ENCODE peak calls at places on chromosomes 2 and 18, in four cellular contexts. One of them, this sample, is unnamed.

GRCh38 chr18:12750708-12751502 is 48.1 kb downstream of the PSMG2 start:
- DNase-seq in H9: no peak
- DNase-seq in IMR-90: no peak
- DNase-seq in H1: no peak
- DNase-seq in this sample: no peak

GRCh38 chr2:127197475-127198385 is 22.4 kb downstream of the CYP27C1 start:
- DNase-seq in H9: peak; percentile 81
- DNase-seq in IMR-90: peak; percentile 50
- DNase-seq in H1: peak; percentile 86
- DNase-seq in this sample: peak; percentile 73

GRCh38 chr2:207122914-207123744 is 42.6 kb downstream of the KLF7 start:
- DNase-seq in H9: peak; percentile 58
- DNase-seq in IMR-90: no peak
- DNase-seq in H1: no peak
- DNase-seq in this sample: peak; percentile 98

GRCh38 chr2:11406492-11407381 is 59.2 kb downstream of the E2F6 start:
- DNase-seq in H9: no peak
- DNase-seq in IMR-90: peak; percentile 93
- DNase-seq in H1: no peak
- DNase-seq in this sample: peak; percentile 77

GRCh38 chr18:59231877-59232276 is 11.9 kb downstream of the GRP start:
- DNase-seq in H9: no peak
- DNase-seq in IMR-90: no peak
- DNase-seq in H1: no peak
- DNase-seq in this sample: no peak

GRCh38 chr2:136956050-136956449 is 190.7 kb downstream of the THSD7B start:
- DNase-seq in H9: no peak
- DNase-seq in IMR-90: no peak
- DNase-seq in H1: no peak
- DNase-seq in this sample: no peak

GRCh38 chr18:711330-711692 is 1.1 kb downstream of the ENOSF1 start:
- DNase-seq in H9: no peak
- DNase-seq in IMR-90: no peak
- DNase-seq in H1: peak; percentile 45
- DNase-seq in this sample: peak; percentile 43

GRCh38 chr2:57943271-57943670 is 103.3 kb upstream of the VRK2 start:
- DNase-seq in H9: no peak
- DNase-seq in IMR-90: peak; percentile 30
- DNase-seq in H1: no peak
- DNase-seq in this sample: peak; percentile 82

GRCh38 chr2:45403036-45403435 is 208.0 kb downstream of the SRBD1 start:
- DNase-seq in H9: no peak
- DNase-seq in IMR-90: peak; percentile 49
- DNase-seq in H1: no peak
- DNase-seq in this sample: no peak

GRCh38 chr2:82837588-82838304 is 1621.3 kb downstream of the SUCLG1 start:
- DNase-seq in H9: no peak
- DNase-seq in IMR-90: peak; percentile 70
- DNase-seq in H1: no peak
- DNase-seq in this sample: peak; percentile 38

GRCh38 chr2:190408538-190409271 is 550 bp downstream of the MFSD6 start:
- DNase-seq in H9: peak; percentile 38
- DNase-seq in IMR-90: no peak
- DNase-seq in H1: peak; percentile 61
- DNase-seq in this sample: peak; percentile 15

GRCh38 chr2:231887756-231888155 is 38.4 kb downstream of the NPPC start:
- DNase-seq in H9: no peak
- DNase-seq in IMR-90: no peak
- DNase-seq in H1: no peak
- DNase-seq in this sample: no peak

GRCh38 chr2:42792087-42792582 is 248 bp downstream of the HAAO start:
- DNase-seq in H9: no peak
- DNase-seq in IMR-90: no peak
- DNase-seq in H1: no peak
- DNase-seq in this sample: no peak

GRCh38 chr2:30177440-30177839 is 30.6 kb downstream of the YPEL5 start:
- DNase-seq in H9: no peak
- DNase-seq in IMR-90: no peak
- DNase-seq in H1: no peak
- DNase-seq in this sample: no peak

GRCh38 chr18:50268022-50268747 is 1.9 kb upstream of the CFAP53 start:
- DNase-seq in H9: peak; percentile 94
- DNase-seq in IMR-90: peak; percentile 7
- DNase-seq in H1: peak; percentile 94
- DNase-seq in this sample: peak; percentile 87

GRCh38 chr2:16620590-16620989 is 45.0 kb downstream of the CYRIA start:
- DNase-seq in H9: no peak
- DNase-seq in IMR-90: no peak
- DNase-seq in H1: no peak
- DNase-seq in this sample: peak; percentile 66

GRCh38 chr2:70143314-70144150 is 47.3 kb downstream of the C2orf42 start:
- DNase-seq in H9: peak; percentile 51
- DNase-seq in IMR-90: peak; percentile 52
- DNase-seq in H1: no peak
- DNase-seq in this sample: peak; percentile 53

GRCh38 chr2:100891911-100892642 is 72.1 kb downstream of the NPAS2 start:
- DNase-seq in H9: no peak
- DNase-seq in IMR-90: peak; percentile 67
- DNase-seq in H1: no peak
- DNase-seq in this sample: no peak

GRCh38 chr2:85273732-85274731 is 53.8 kb downstream of the TGOLN2 start:
- DNase-seq in H9: no peak
- DNase-seq in IMR-90: peak; percentile 91
- DNase-seq in H1: no peak
- DNase-seq in this sample: peak; percentile 25

GRCh38 chr2:33322099-33322498 is 154.3 kb upstream of the RASGRP3 start:
- DNase-seq in H9: no peak
- DNase-seq in IMR-90: peak; percentile 80
- DNase-seq in H1: no peak
- DNase-seq in this sample: no peak

GRCh38 chr2:126655500-126656310 is at the start of gene GYPC:
- DNase-seq in H9: peak; percentile 54
- DNase-seq in IMR-90: peak; percentile 82
- DNase-seq in H1: peak; percentile 76
- DNase-seq in this sample: peak; percentile 73

GRCh38 chr2:45833301-45833967 is 182.0 kb downstream of the PRKCE start:
- DNase-seq in H9: no peak
- DNase-seq in IMR-90: no peak
- DNase-seq in H1: no peak
- DNase-seq in this sample: no peak

GRCh38 chr2:191582355-191582754 is 95.6 kb upstream of the NABP1 start:
- DNase-seq in H9: no peak
- DNase-seq in IMR-90: peak; percentile 87
- DNase-seq in H1: no peak
- DNase-seq in this sample: peak; percentile 60

GRCh38 chr2:20596193-20596972 is 54.5 kb downstream of the HS1BP3 start:
- DNase-seq in H9: no peak
- DNase-seq in IMR-90: no peak
- DNase-seq in H1: no peak
- DNase-seq in this sample: peak; percentile 65

GRCh38 chr2:20595439-20596192 is 55.3 kb downstream of the HS1BP3 start:
- DNase-seq in H9: no peak
- DNase-seq in IMR-90: peak; percentile 60
- DNase-seq in H1: no peak
- DNase-seq in this sample: peak; percentile 59

GRCh38 chr2:20597868-20598183 is 53.1 kb downstream of the HS1BP3 start:
- DNase-seq in H9: no peak
- DNase-seq in IMR-90: no peak
- DNase-seq in H1: no peak
- DNase-seq in this sample: no peak

GRCh38 chr2:20599001-20599600 is 51.8 kb downstream of the HS1BP3 start:
- DNase-seq in H9: no peak
- DNase-seq in IMR-90: no peak
- DNase-seq in H1: no peak
- DNase-seq in this sample: no peak

DNA sequence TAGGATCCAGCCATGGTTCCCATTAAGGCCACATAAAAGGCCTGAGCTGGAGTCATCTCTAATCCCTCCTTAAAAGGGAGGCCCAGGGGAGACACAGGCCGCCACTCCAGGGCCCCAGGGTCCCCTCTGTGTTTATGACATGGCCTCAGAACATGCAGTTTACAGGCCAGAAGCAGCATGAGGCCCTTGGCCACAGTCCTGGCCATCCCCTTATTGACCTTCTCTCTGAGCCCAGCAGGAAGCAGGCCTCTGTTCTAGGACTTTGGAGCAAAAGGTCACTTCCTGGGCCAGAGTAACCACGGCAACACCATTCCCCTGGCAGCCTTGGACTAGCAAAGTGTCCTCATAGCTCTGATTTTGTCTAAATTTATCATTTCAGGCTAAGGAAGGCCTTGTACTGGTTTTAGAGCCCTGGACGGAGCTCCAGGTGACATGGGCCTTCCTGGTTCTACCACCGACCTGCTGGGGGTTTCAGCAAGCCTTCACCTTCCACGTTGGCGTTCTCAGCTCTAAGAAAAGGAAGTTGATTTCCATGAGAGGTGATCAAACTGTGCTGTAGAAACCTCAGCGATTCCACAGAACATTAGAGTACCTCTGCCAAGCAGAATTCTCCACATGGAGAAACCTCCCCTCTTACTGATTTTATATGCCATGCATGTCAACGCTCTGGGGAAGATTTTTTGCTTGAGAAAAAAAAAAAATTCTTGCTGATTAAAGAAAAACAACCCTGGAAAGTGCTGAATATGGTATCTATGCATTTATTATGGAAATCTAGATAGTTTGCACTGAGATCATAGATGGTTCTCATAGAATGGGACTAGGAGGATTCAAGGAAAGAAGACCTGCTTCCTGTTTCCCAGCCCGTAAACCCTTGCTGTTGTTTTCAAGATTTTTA is 53.7 kb downstream of the HS1BP3 start:
- DNase-seq in H9: no peak
- DNase-seq in IMR-90: no peak
- DNase-seq in H1: no peak
- DNase-seq in this sample: no peak
- H3K4me1 ChIP-seq in H9: no peaks in the 10 kb centered on the region
- H3K4me1 ChIP-seq in IMR-90: peaks cover 30% of the 10 kb centered on the region
- H3K4me1 ChIP-seq in H1: peaks cover 10% of the 10 kb centered on the region
- H3K4me1 ChIP-seq in this sample: peaks cover 5% of the 10 kb centered on the region

GRCh38 chr2:152175368-152176112 is at the start of gene STAM2:
- DNase-seq in H9: peak; percentile 95
- DNase-seq in IMR-90: peak; percentile 88
- DNase-seq in H1: peak; percentile 98
- DNase-seq in this sample: peak; percentile 94

GRCh38 chr2:152174574-152174973 is 989 bp downstream of the STAM2 start:
- DNase-seq in H9: no peak
- DNase-seq in IMR-90: no peak
- DNase-seq in H1: no peak
- DNase-seq in this sample: no peak

GRCh38 chr2:152171733-152172132 is 3.8 kb downstream of the STAM2 start:
- DNase-seq in H9: no peak
- DNase-seq in IMR-90: no peak
- DNase-seq in H1: no peak
- DNase-seq in this sample: no peak

GRCh38 chr2:152175012-152175367 is 573 bp downstream of the STAM2 start:
- DNase-seq in H9: no peak
- DNase-seq in IMR-90: no peak
- DNase-seq in H1: no peak
- DNase-seq in this sample: no peak

GRCh38 chr2:152176113-152176714 is 651 bp upstream of the STAM2 start:
- DNase-seq in H9: no peak
- DNase-seq in IMR-90: peak; percentile 38
- DNase-seq in H1: no peak
- DNase-seq in this sample: no peak
- H2BK15ac ChIP-seq in H9: no peak overlapping the region
- H2BK15ac ChIP-seq in IMR-90: peak overlapping the region; percentile 41
- H2BK15ac ChIP-seq in H1: no peak overlapping the region
- H2BK15ac ChIP-seq in this sample: no peak overlapping the region

DNA sequence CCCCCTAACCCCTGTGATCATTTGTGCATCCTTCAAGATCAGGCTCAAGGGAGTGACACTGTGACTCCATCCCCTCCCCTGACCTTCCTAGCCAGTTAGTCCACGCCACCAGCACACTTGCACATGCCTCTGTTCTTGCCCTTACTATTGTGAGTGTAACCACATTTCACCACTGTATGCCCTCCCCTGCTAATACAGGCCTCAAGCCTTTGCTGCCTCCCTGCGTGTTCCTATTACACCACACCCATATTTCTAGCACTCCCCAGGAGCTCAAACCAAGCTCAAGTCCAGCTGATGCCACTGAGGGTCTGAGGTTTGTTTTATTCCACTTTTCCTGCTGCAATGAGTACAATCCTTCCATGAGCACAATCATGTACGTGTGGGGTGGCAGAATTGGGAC is 288.9 kb upstream of the FBXO11 start:
- DNase-seq in H9: no peak
- DNase-seq in IMR-90: no peak
- DNase-seq in H1: no peak
- DNase-seq in this sample: no peak
- H4K5ac ChIP-seq in H9: no peak overlapping the region
- H4K5ac ChIP-seq in IMR-90: no peak overlapping the region
- H4K5ac ChIP-seq in H1: no peak overlapping the region
- H4K5ac ChIP-seq in this sample: no peak overlapping the region

GRCh38 chr2:213231966-213232365 is 52.3 kb upstream of the SPAG16 start:
- DNase-seq in H9: no peak
- DNase-seq in IMR-90: no peak
- DNase-seq in H1: no peak
- DNase-seq in this sample: no peak
- H3K4me1 ChIP-seq in H9: peaks cover 3% of the 10 kb centered on the region
- H3K4me1 ChIP-seq in IMR-90: peaks cover 5% of the 10 kb centered on the region
- H3K4me1 ChIP-seq in H1: peaks cover 8% of the 10 kb centered on the region
- H3K4me1 ChIP-seq in this sample: no peaks in the 10 kb centered on the region

DNA sequence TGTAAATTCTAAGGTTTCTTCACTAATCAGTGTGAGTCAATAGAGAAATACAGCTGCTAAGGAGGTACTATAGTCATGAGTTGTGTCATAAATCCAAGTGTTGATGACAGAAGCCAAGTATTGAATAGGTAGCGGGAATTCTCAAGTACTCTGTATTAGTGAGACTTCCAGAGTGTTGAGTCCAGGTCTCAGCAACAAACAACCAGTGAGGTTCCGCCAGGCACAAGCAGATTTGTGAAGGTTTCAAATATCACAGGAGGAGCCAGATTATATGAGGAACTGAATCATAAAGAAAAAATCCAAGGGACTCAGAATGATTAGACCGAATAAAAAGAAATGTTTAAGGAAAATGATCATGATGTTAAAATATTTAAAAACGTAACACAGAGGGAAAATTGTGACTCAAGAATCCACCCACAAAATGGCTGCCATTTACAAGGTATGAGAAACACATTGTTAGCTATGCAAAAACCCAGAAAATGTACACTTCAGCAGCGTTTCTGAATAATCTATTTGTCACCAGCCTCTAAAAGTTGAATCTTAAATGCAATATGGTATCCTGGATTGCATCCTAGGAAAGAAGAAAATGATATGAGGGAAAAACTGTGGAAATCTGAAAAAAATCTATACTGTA is 27.3 kb upstream of the EVA1A start:
- DNase-seq in H9: no peak
- DNase-seq in IMR-90: peak; percentile 94
- DNase-seq in H1: no peak
- DNase-seq in this sample: no peak
- H2BK15ac ChIP-seq in H9: no peak overlapping the region
- H2BK15ac ChIP-seq in IMR-90: no peak overlapping the region
- H2BK15ac ChIP-seq in H1: no peak overlapping the region
- H2BK15ac ChIP-seq in this sample: no peak overlapping the region